ENCODE peak calls at places on chromosomes 5 and 9, in ten cellular contexts. D is SHP77 treated with DMSO at 0.1 percent for 48 hours, G is K562, T is HL-60, M is heart left ventricle, S is AG08395, Z is EL, O is smooth muscle cell of the brain vasculature, L is activated T-cell treated with anti-CD3 and anti-CD28 coated beads for 24 hours, J is transverse colon. C is an unnamed sample.

GRCh38 chr9:33620738-33621439 is 96.8 kb downstream of the ANKRD18B start:
- DNase-seq in D (no peak), G (no peak), T (no peak), M (no peak), S (peak), Z (peak), O (peak), L (no peak), J (no peak), C (peak)

GRCh38 chr9:77018058-77019009 is 1.1 kb upstream of the FOXB2 start:
- DNase-seq in D (no peak), G (no peak), T (no peak), M (no peak), S (no peak), Z (peak), O (no peak), L (no peak), J (no peak), C (no peak)

GRCh38 chr5:7773178-7773577 is 77.8 kb downstream of the CFAP90 start:
- DNase-seq in D (no peak), G (no peak), T (no peak), M (no peak), S (no peak), Z (no peak), O (no peak), L (no peak), J (no peak), C (no peak)

GRCh38 chr9:131873891-131874440 is 134.1 kb upstream of the RAPGEF1 start:
- DNase-seq in D (no peak), G (no peak), T (no peak), M (no peak), S (no peak), Z (no peak), O (no peak), L (no peak), J (no peak), C (no peak)

GRCh38 chr5:174489233-174489632 is 235.1 kb upstream of the MSX2 start:
- DNase-seq in D (no peak), G (no peak), T (no peak), M (no peak), S (no peak), Z (no peak), O (no peak), L (no peak), J (no peak), C (no peak)

GRCh38 chr9:133048595-133048994 is 13.2 kb upstream of the CEL start:
- DNase-seq in D (no peak), G (peak), T (no peak), M (no peak), S (peak), Z (peak), O (no peak), L (no peak), J (peak), C (no peak)

GRCh38 chr5:9222054-9222738 is 323.7 kb downstream of the SEMA5A start:
- DNase-seq in D (no peak), G (no peak), T (no peak), M (no peak), S (no peak), Z (no peak), O (no peak), L (no peak), J (no peak), C (no peak)

GRCh38 chr9:70491798-70492736 is 77.6 kb upstream of the KLF9 start:
- DNase-seq in D (no peak), G (no peak), T (no peak), M (no peak), S (no peak), Z (no peak), O (no peak), L (no peak), J (no peak), C (no peak)

GRCh38 chr5:143454936-143455516 is 51.5 kb upstream of the NR3C1 start:
- DNase-seq in D (peak), G (no peak), T (no peak), M (no peak), S (no peak), Z (no peak), O (no peak), L (no peak), J (no peak), C (no peak)

GRCh38 chr5:118578093-118578492 is 410.3 kb downstream of the DTWD2 start:
- DNase-seq in D (no peak), G (no peak), T (no peak), M (no peak), S (no peak), Z (no peak), O (no peak), L (no peak), J (no peak), C (no peak)

GRCh38 chr5:6717247-6717646 is 4.0 kb downstream of the TENT4A start:
- DNase-seq in D (no peak), G (no peak), T (no peak), M (no peak), S (no peak), Z (no peak), O (no peak), L (no peak), J (no peak), C (no peak)

GRCh38 chr5:74552101-74552500 is 88.4 kb downstream of the ENC1 start:
- DNase-seq in D (no peak), G (no peak), T (no peak), M (no peak), S (no peak), Z (no peak), O (no peak), L (no peak), J (no peak), C (no peak)

GRCh38 chr5:175609504-175609903 is 48.4 kb upstream of the HRH2 start:
- DNase-seq in D (no peak), G (no peak), T (no peak), M (no peak), S (no peak), Z (no peak), O (no peak), L (peak), J (no peak), C (no peak)

GRCh38 chr9:80061940-80062339 is 490.2 kb downstream of the TLE4 start:
- DNase-seq in D (no peak), G (no peak), T (no peak), M (no peak), S (peak), Z (peak), O (peak), L (no peak), J (no peak), C (peak)

GRCh38 chr9:128304971-128305288 is 17.3 kb downstream of the TRUB2 start:
- DNase-seq in D (no peak), G (no peak), T (no peak), M (no peak), S (no peak), Z (no peak), O (no peak), L (no peak), J (peak), C (peak)

GRCh38 chr5:77727190-77727589 is 48.9 kb downstream of the TBCA start:
- DNase-seq in D (no peak), G (no peak), T (no peak), M (no peak), S (no peak), Z (no peak), O (no peak), L (no peak), J (no peak), C (no peak)

GRCh38 chr5:435156-435790 is 7.7 kb upstream of the EXOC3 start:
- DNase-seq in D (no peak), G (no peak), T (no peak), M (peak), S (no peak), Z (no peak), O (no peak), L (no peak), J (peak), C (no peak)

GRCh38 chr5:90803891-90804290 is 245.3 kb downstream of the ADGRV1 start:
- DNase-seq in D (no peak), G (no peak), T (no peak), M (no peak), S (no peak), Z (no peak), O (no peak), L (no peak), J (no peak), C (no peak)

GRCh38 chr5:176891331-176891958 is 7.7 kb downstream of the HK3 start:
- DNase-seq in D (no peak), G (no peak), T (no peak), M (no peak), S (no peak), Z (no peak), O (no peak), L (no peak), J (peak), C (no peak)

C was measured in Caki2.